ENCODE peak calls at places on chromosomes 16 and 17, in five cellular contexts. One of them, this sample, is unnamed.

GRCh38 chr17:79625706-79626105 is 14.9 kb upstream of the RBFOX3 start:
- DNase-seq in CD8-positive, alpha-beta T cell: no peak
- DNase-seq in stimulated activated CD4-positive, alpha-beta T cell treated with anti-CD3 and anti-CD28 coated beads, Interleukin-1b, Interleukin-23, amount 100 ng/mL, for 4 hours: no peak
- DNase-seq in stimulated activated naive B cell treated with anti-CD40 and anti-IgM and Interleukin-4, amounts not matched to agents 10 μg/mL and 1 μg/mL and 100 μg/mL, for 72 hours: no peak
- DNase-seq in posterior cingulate gyrus: no peak
- DNase-seq in this sample: no peak

GRCh38 chr16:56462064-56462796 is 10.9 kb downstream of the OGFOD1 start:
- DNase-seq in CD8-positive, alpha-beta T cell: no peak
- DNase-seq in stimulated activated CD4-positive, alpha-beta T cell treated with anti-CD3 and anti-CD28 coated beads, Interleukin-1b, Interleukin-23, amount 100 ng/mL, for 4 hours: no peak
- DNase-seq in stimulated activated naive B cell treated with anti-CD40 and anti-IgM and Interleukin-4, amounts not matched to agents 10 μg/mL and 1 μg/mL and 100 μg/mL, for 72 hours: no peak
- DNase-seq in posterior cingulate gyrus: no peak
- DNase-seq in this sample: no peak

GRCh38 chr16:15899538-15900100 is 11.2 kb upstream of the CEP20 start:
- DNase-seq in CD8-positive, alpha-beta T cell: no peak
- DNase-seq in stimulated activated CD4-positive, alpha-beta T cell treated with anti-CD3 and anti-CD28 coated beads, Interleukin-1b, Interleukin-23, amount 100 ng/mL, for 4 hours: no peak
- DNase-seq in stimulated activated naive B cell treated with anti-CD40 and anti-IgM and Interleukin-4, amounts not matched to agents 10 μg/mL and 1 μg/mL and 100 μg/mL, for 72 hours: peak; percentile 11
- DNase-seq in posterior cingulate gyrus: no peak
- DNase-seq in this sample: no peak

GRCh38 chr16:79282806-79283205 is 317.7 kb downstream of the MAF start:
- DNase-seq in CD8-positive, alpha-beta T cell: no peak
- DNase-seq in stimulated activated CD4-positive, alpha-beta T cell treated with anti-CD3 and anti-CD28 coated beads, Interleukin-1b, Interleukin-23, amount 100 ng/mL, for 4 hours: no peak
- DNase-seq in stimulated activated naive B cell treated with anti-CD40 and anti-IgM and Interleukin-4, amounts not matched to agents 10 μg/mL and 1 μg/mL and 100 μg/mL, for 72 hours: no peak
- DNase-seq in posterior cingulate gyrus: no peak
- DNase-seq in this sample: no peak

GRCh38 chr17:81590121-81590520 is 38.0 kb upstream of the FAAP100 start:
- DNase-seq in CD8-positive, alpha-beta T cell: no peak
- DNase-seq in stimulated activated CD4-positive, alpha-beta T cell treated with anti-CD3 and anti-CD28 coated beads, Interleukin-1b, Interleukin-23, amount 100 ng/mL, for 4 hours: no peak
- DNase-seq in stimulated activated naive B cell treated with anti-CD40 and anti-IgM and Interleukin-4, amounts not matched to agents 10 μg/mL and 1 μg/mL and 100 μg/mL, for 72 hours: no peak
- DNase-seq in posterior cingulate gyrus: no peak
- DNase-seq in this sample: no peak

GRCh38 chr17:57365420-57365819 is 109.1 kb downstream of the MSI2 start:
- DNase-seq in CD8-positive, alpha-beta T cell: no peak
- DNase-seq in stimulated activated CD4-positive, alpha-beta T cell treated with anti-CD3 and anti-CD28 coated beads, Interleukin-1b, Interleukin-23, amount 100 ng/mL, for 4 hours: no peak
- DNase-seq in stimulated activated naive B cell treated with anti-CD40 and anti-IgM and Interleukin-4, amounts not matched to agents 10 μg/mL and 1 μg/mL and 100 μg/mL, for 72 hours: no peak
- DNase-seq in posterior cingulate gyrus: no peak
- DNase-seq in this sample: no peak

GRCh38 chr17:1957037-1957436 is 68.1 kb downstream of the RTN4RL1 start:
- DNase-seq in CD8-positive, alpha-beta T cell: no peak
- DNase-seq in stimulated activated CD4-positive, alpha-beta T cell treated with anti-CD3 and anti-CD28 coated beads, Interleukin-1b, Interleukin-23, amount 100 ng/mL, for 4 hours: no peak
- DNase-seq in stimulated activated naive B cell treated with anti-CD40 and anti-IgM and Interleukin-4, amounts not matched to agents 10 μg/mL and 1 μg/mL and 100 μg/mL, for 72 hours: no peak
- DNase-seq in posterior cingulate gyrus: no peak
- DNase-seq in this sample: no peak

GRCh38 chr16:77588389-77588788 is 133.9 kb upstream of the NUDT7 start:
- DNase-seq in CD8-positive, alpha-beta T cell: no peak
- DNase-seq in stimulated activated CD4-positive, alpha-beta T cell treated with anti-CD3 and anti-CD28 coated beads, Interleukin-1b, Interleukin-23, amount 100 ng/mL, for 4 hours: no peak
- DNase-seq in stimulated activated naive B cell treated with anti-CD40 and anti-IgM and Interleukin-4, amounts not matched to agents 10 μg/mL and 1 μg/mL and 100 μg/mL, for 72 hours: no peak
- DNase-seq in posterior cingulate gyrus: no peak
- DNase-seq in this sample: no peak

GRCh38 chr16:66588981-66589713 is 9.9 kb downstream of the CMTM2 start:
- DNase-seq in CD8-positive, alpha-beta T cell: peak; percentile 46
- DNase-seq in stimulated activated CD4-positive, alpha-beta T cell treated with anti-CD3 and anti-CD28 coated beads, Interleukin-1b, Interleukin-23, amount 100 ng/mL, for 4 hours: no peak
- DNase-seq in stimulated activated naive B cell treated with anti-CD40 and anti-IgM and Interleukin-4, amounts not matched to agents 10 μg/mL and 1 μg/mL and 100 μg/mL, for 72 hours: no peak
- DNase-seq in posterior cingulate gyrus: peak; percentile 15
- DNase-seq in this sample: no peak

GRCh38 chr17:81481011-81481799 is 31.4 kb downstream of the ACTG1 start:
- DNase-seq in CD8-positive, alpha-beta T cell: peak; percentile 53
- DNase-seq in stimulated activated CD4-positive, alpha-beta T cell treated with anti-CD3 and anti-CD28 coated beads, Interleukin-1b, Interleukin-23, amount 100 ng/mL, for 4 hours: peak; percentile 40
- DNase-seq in stimulated activated naive B cell treated with anti-CD40 and anti-IgM and Interleukin-4, amounts not matched to agents 10 μg/mL and 1 μg/mL and 100 μg/mL, for 72 hours: no peak
- DNase-seq in posterior cingulate gyrus: peak; percentile 69
- DNase-seq in this sample: peak; percentile 75

GRCh38 chr16:52825882-52826281 is 226.8 kb downstream of the CHD9NB start:
- DNase-seq in CD8-positive, alpha-beta T cell: no peak
- DNase-seq in stimulated activated CD4-positive, alpha-beta T cell treated with anti-CD3 and anti-CD28 coated beads, Interleukin-1b, Interleukin-23, amount 100 ng/mL, for 4 hours: no peak
- DNase-seq in stimulated activated naive B cell treated with anti-CD40 and anti-IgM and Interleukin-4, amounts not matched to agents 10 μg/mL and 1 μg/mL and 100 μg/mL, for 72 hours: no peak
- DNase-seq in posterior cingulate gyrus: no peak
- DNase-seq in this sample: no peak

GRCh38 chr17:29155235-29155965 is 24.8 kb downstream of the MYO18A start:
- DNase-seq in CD8-positive, alpha-beta T cell: peak; percentile 33
- DNase-seq in stimulated activated CD4-positive, alpha-beta T cell treated with anti-CD3 and anti-CD28 coated beads, Interleukin-1b, Interleukin-23, amount 100 ng/mL, for 4 hours: peak; percentile 60
- DNase-seq in stimulated activated naive B cell treated with anti-CD40 and anti-IgM and Interleukin-4, amounts not matched to agents 10 μg/mL and 1 μg/mL and 100 μg/mL, for 72 hours: peak; percentile 62
- DNase-seq in posterior cingulate gyrus: no peak
- DNase-seq in this sample: no peak

GRCh38 chr17:67393809-67394418 is 16.8 kb downstream of the PITPNC1 start:
- DNase-seq in CD8-positive, alpha-beta T cell: no peak
- DNase-seq in stimulated activated CD4-positive, alpha-beta T cell treated with anti-CD3 and anti-CD28 coated beads, Interleukin-1b, Interleukin-23, amount 100 ng/mL, for 4 hours: no peak
- DNase-seq in stimulated activated naive B cell treated with anti-CD40 and anti-IgM and Interleukin-4, amounts not matched to agents 10 μg/mL and 1 μg/mL and 100 μg/mL, for 72 hours: no peak
- DNase-seq in posterior cingulate gyrus: no peak
- DNase-seq in this sample: no peak

GRCh38 chr17:38896373-38896954 is 26.6 kb downstream of the LASP1 start:
- DNase-seq in CD8-positive, alpha-beta T cell: no peak
- DNase-seq in stimulated activated CD4-positive, alpha-beta T cell treated with anti-CD3 and anti-CD28 coated beads, Interleukin-1b, Interleukin-23, amount 100 ng/mL, for 4 hours: no peak
- DNase-seq in stimulated activated naive B cell treated with anti-CD40 and anti-IgM and Interleukin-4, amounts not matched to agents 10 μg/mL and 1 μg/mL and 100 μg/mL, for 72 hours: no peak
- DNase-seq in posterior cingulate gyrus: no peak
- DNase-seq in this sample: no peak

GRCh38 chr16:1656808-1657617 is 21.1 kb upstream of the JPT2 start:
- DNase-seq in CD8-positive, alpha-beta T cell: no peak
- DNase-seq in stimulated activated CD4-positive, alpha-beta T cell treated with anti-CD3 and anti-CD28 coated beads, Interleukin-1b, Interleukin-23, amount 100 ng/mL, for 4 hours: no peak
- DNase-seq in stimulated activated naive B cell treated with anti-CD40 and anti-IgM and Interleukin-4, amounts not matched to agents 10 μg/mL and 1 μg/mL and 100 μg/mL, for 72 hours: no peak
- DNase-seq in posterior cingulate gyrus: no peak
- DNase-seq in this sample: no peak

GRCh38 chr17:49210158-49211029 is at the start of the genes ABI3 and GNGT2:
- DNase-seq in CD8-positive, alpha-beta T cell: no peak
- DNase-seq in stimulated activated CD4-positive, alpha-beta T cell treated with anti-CD3 and anti-CD28 coated beads, Interleukin-1b, Interleukin-23, amount 100 ng/mL, for 4 hours: peak; percentile 51
- DNase-seq in stimulated activated naive B cell treated with anti-CD40 and anti-IgM and Interleukin-4, amounts not matched to agents 10 μg/mL and 1 μg/mL and 100 μg/mL, for 72 hours: peak; percentile 79
- DNase-seq in posterior cingulate gyrus: peak; percentile 19
- DNase-seq in this sample: no peak

GRCh38 chr17:58487589-58488427 is at the start of gene HSF5:
- DNase-seq in CD8-positive, alpha-beta T cell: peak; percentile 62
- DNase-seq in stimulated activated CD4-positive, alpha-beta T cell treated with anti-CD3 and anti-CD28 coated beads, Interleukin-1b, Interleukin-23, amount 100 ng/mL, for 4 hours: peak; percentile 56
- DNase-seq in stimulated activated naive B cell treated with anti-CD40 and anti-IgM and Interleukin-4, amounts not matched to agents 10 μg/mL and 1 μg/mL and 100 μg/mL, for 72 hours: peak; percentile 79
- DNase-seq in posterior cingulate gyrus: no peak
- DNase-seq in this sample: no peak

GRCh38 chr17:4249452-4250029 is 14.2 kb downstream of the ANKFY1 start:
- DNase-seq in CD8-positive, alpha-beta T cell: no peak
- DNase-seq in stimulated activated CD4-positive, alpha-beta T cell treated with anti-CD3 and anti-CD28 coated beads, Interleukin-1b, Interleukin-23, amount 100 ng/mL, for 4 hours: no peak
- DNase-seq in stimulated activated naive B cell treated with anti-CD40 and anti-IgM and Interleukin-4, amounts not matched to agents 10 μg/mL and 1 μg/mL and 100 μg/mL, for 72 hours: no peak
- DNase-seq in posterior cingulate gyrus: no peak
- DNase-seq in this sample: no peak

GRCh38 chr17:27342059-27342458 is 48.1 kb downstream of the WSB1 start:
- DNase-seq in CD8-positive, alpha-beta T cell: no peak
- DNase-seq in stimulated activated CD4-positive, alpha-beta T cell treated with anti-CD3 and anti-CD28 coated beads, Interleukin-1b, Interleukin-23, amount 100 ng/mL, for 4 hours: no peak
- DNase-seq in stimulated activated naive B cell treated with anti-CD40 and anti-IgM and Interleukin-4, amounts not matched to agents 10 μg/mL and 1 μg/mL and 100 μg/mL, for 72 hours: no peak
- DNase-seq in posterior cingulate gyrus: no peak
- DNase-seq in this sample: no peak

GRCh38 chr17:29931253-29931932 is 1.4 kb upstream of the SSH2 start:
- DNase-seq in CD8-positive, alpha-beta T cell: peak; percentile 56
- DNase-seq in stimulated activated CD4-positive, alpha-beta T cell treated with anti-CD3 and anti-CD28 coated beads, Interleukin-1b, Interleukin-23, amount 100 ng/mL, for 4 hours: peak; percentile 51
- DNase-seq in stimulated activated naive B cell treated with anti-CD40 and anti-IgM and Interleukin-4, amounts not matched to agents 10 μg/mL and 1 μg/mL and 100 μg/mL, for 72 hours: peak; percentile 75
- DNase-seq in posterior cingulate gyrus: peak; percentile 76
- DNase-seq in this sample: peak; percentile 76

GRCh38 chr17:47199627-47200324 is 9.4 kb upstream of the MYL4 start:
- DNase-seq in CD8-positive, alpha-beta T cell: no peak
- DNase-seq in stimulated activated CD4-positive, alpha-beta T cell treated with anti-CD3 and anti-CD28 coated beads, Interleukin-1b, Interleukin-23, amount 100 ng/mL, for 4 hours: no peak
- DNase-seq in stimulated activated naive B cell treated with anti-CD40 and anti-IgM and Interleukin-4, amounts not matched to agents 10 μg/mL and 1 μg/mL and 100 μg/mL, for 72 hours: no peak
- DNase-seq in posterior cingulate gyrus: no peak
- DNase-seq in this sample: no peak

GRCh38 chr17:4082136-4082924 is 60.5 kb downstream of the ZZEF1 start:
- DNase-seq in CD8-positive, alpha-beta T cell: no peak
- DNase-seq in stimulated activated CD4-positive, alpha-beta T cell treated with anti-CD3 and anti-CD28 coated beads, Interleukin-1b, Interleukin-23, amount 100 ng/mL, for 4 hours: no peak
- DNase-seq in stimulated activated naive B cell treated with anti-CD40 and anti-IgM and Interleukin-4, amounts not matched to agents 10 μg/mL and 1 μg/mL and 100 μg/mL, for 72 hours: no peak
- DNase-seq in posterior cingulate gyrus: no peak
- DNase-seq in this sample: no peak

GRCh38 chr17:2796164-2797140 is at the start of gene RAP1GAP2:
- DNase-seq in CD8-positive, alpha-beta T cell: peak; percentile 59
- DNase-seq in stimulated activated CD4-positive, alpha-beta T cell treated with anti-CD3 and anti-CD28 coated beads, Interleukin-1b, Interleukin-23, amount 100 ng/mL, for 4 hours: no peak
- DNase-seq in stimulated activated naive B cell treated with anti-CD40 and anti-IgM and Interleukin-4, amounts not matched to agents 10 μg/mL and 1 μg/mL and 100 μg/mL, for 72 hours: no peak
- DNase-seq in posterior cingulate gyrus: no peak
- DNase-seq in this sample: no peak

GRCh38 chr17:29615048-29615385 is 7.7 kb downstream of the CORO6 start:
- DNase-seq in CD8-positive, alpha-beta T cell: peak; percentile 58
- DNase-seq in stimulated activated CD4-positive, alpha-beta T cell treated with anti-CD3 and anti-CD28 coated beads, Interleukin-1b, Interleukin-23, amount 100 ng/mL, for 4 hours: no peak
- DNase-seq in stimulated activated naive B cell treated with anti-CD40 and anti-IgM and Interleukin-4, amounts not matched to agents 10 μg/mL and 1 μg/mL and 100 μg/mL, for 72 hours: no peak
- DNase-seq in posterior cingulate gyrus: peak; percentile 48
- DNase-seq in this sample: peak; percentile 68

GRCh38 chr16:83924686-83925085 is 25.8 kb downstream of the MLYCD start:
- DNase-seq in CD8-positive, alpha-beta T cell: no peak
- DNase-seq in stimulated activated CD4-positive, alpha-beta T cell treated with anti-CD3 and anti-CD28 coated beads, Interleukin-1b, Interleukin-23, amount 100 ng/mL, for 4 hours: no peak
- DNase-seq in stimulated activated naive B cell treated with anti-CD40 and anti-IgM and Interleukin-4, amounts not matched to agents 10 μg/mL and 1 μg/mL and 100 μg/mL, for 72 hours: no peak
- DNase-seq in posterior cingulate gyrus: no peak
- DNase-seq in this sample: no peak

GRCh38 chr16:73023320-73023719 is 24.6 kb downstream of the ZFHX3 start:
- DNase-seq in CD8-positive, alpha-beta T cell: no peak
- DNase-seq in stimulated activated CD4-positive, alpha-beta T cell treated with anti-CD3 and anti-CD28 coated beads, Interleukin-1b, Interleukin-23, amount 100 ng/mL, for 4 hours: no peak
- DNase-seq in stimulated activated naive B cell treated with anti-CD40 and anti-IgM and Interleukin-4, amounts not matched to agents 10 μg/mL and 1 μg/mL and 100 μg/mL, for 72 hours: no peak
- DNase-seq in posterior cingulate gyrus: no peak
- DNase-seq in this sample: no peak

GRCh38 chr16:85761866-85762265 is 11.0 kb upstream of the C16orf74 start:
- DNase-seq in CD8-positive, alpha-beta T cell: no peak
- DNase-seq in stimulated activated CD4-positive, alpha-beta T cell treated with anti-CD3 and anti-CD28 coated beads, Interleukin-1b, Interleukin-23, amount 100 ng/mL, for 4 hours: no peak
- DNase-seq in stimulated activated naive B cell treated with anti-CD40 and anti-IgM and Interleukin-4, amounts not matched to agents 10 μg/mL and 1 μg/mL and 100 μg/mL, for 72 hours: no peak
- DNase-seq in posterior cingulate gyrus: no peak
- DNase-seq in this sample: no peak

GRCh38 chr17:18319604-18320256 is 4.6 kb downstream of the SMCR8 start:
- DNase-seq in CD8-positive, alpha-beta T cell: no peak
- DNase-seq in stimulated activated CD4-positive, alpha-beta T cell treated with anti-CD3 and anti-CD28 coated beads, Interleukin-1b, Interleukin-23, amount 100 ng/mL, for 4 hours: no peak
- DNase-seq in stimulated activated naive B cell treated with anti-CD40 and anti-IgM and Interleukin-4, amounts not matched to agents 10 μg/mL and 1 μg/mL and 100 μg/mL, for 72 hours: no peak
- DNase-seq in posterior cingulate gyrus: no peak
- DNase-seq in this sample: no peak

GRCh38 chr17:81966343-81967243 is 5.6 kb upstream of the NOTUM start:
- DNase-seq in CD8-positive, alpha-beta T cell: no peak
- DNase-seq in stimulated activated CD4-positive, alpha-beta T cell treated with anti-CD3 and anti-CD28 coated beads, Interleukin-1b, Interleukin-23, amount 100 ng/mL, for 4 hours: no peak
- DNase-seq in stimulated activated naive B cell treated with anti-CD40 and anti-IgM and Interleukin-4, amounts not matched to agents 10 μg/mL and 1 μg/mL and 100 μg/mL, for 72 hours: peak; percentile 47
- DNase-seq in posterior cingulate gyrus: no peak
- DNase-seq in this sample: no peak

GRCh38 chr16:24463196-24463945 is 76.0 kb upstream of the RBBP6 start:
- DNase-seq in CD8-positive, alpha-beta T cell: no peak
- DNase-seq in stimulated activated CD4-positive, alpha-beta T cell treated with anti-CD3 and anti-CD28 coated beads, Interleukin-1b, Interleukin-23, amount 100 ng/mL, for 4 hours: no peak
- DNase-seq in stimulated activated naive B cell treated with anti-CD40 and anti-IgM and Interleukin-4, amounts not matched to agents 10 μg/mL and 1 μg/mL and 100 μg/mL, for 72 hours: no peak
- DNase-seq in posterior cingulate gyrus: no peak
- DNase-seq in this sample: no peak

GRCh38 chr16:15765116-15765515 is 91.7 kb downstream of the MYH11 start:
- DNase-seq in CD8-positive, alpha-beta T cell: no peak
- DNase-seq in stimulated activated CD4-positive, alpha-beta T cell treated with anti-CD3 and anti-CD28 coated beads, Interleukin-1b, Interleukin-23, amount 100 ng/mL, for 4 hours: no peak
- DNase-seq in stimulated activated naive B cell treated with anti-CD40 and anti-IgM and Interleukin-4, amounts not matched to agents 10 μg/mL and 1 μg/mL and 100 μg/mL, for 72 hours: no peak
- DNase-seq in posterior cingulate gyrus: no peak
- DNase-seq in this sample: no peak

GRCh38 chr16:30958164-30959083 is 870 bp downstream of the SETD1A start:
- DNase-seq in CD8-positive, alpha-beta T cell: no peak
- DNase-seq in stimulated activated CD4-positive, alpha-beta T cell treated with anti-CD3 and anti-CD28 coated beads, Interleukin-1b, Interleukin-23, amount 100 ng/mL, for 4 hours: no peak
- DNase-seq in stimulated activated naive B cell treated with anti-CD40 and anti-IgM and Interleukin-4, amounts not matched to agents 10 μg/mL and 1 μg/mL and 100 μg/mL, for 72 hours: peak; percentile 50
- DNase-seq in posterior cingulate gyrus: peak; percentile 14
- DNase-seq in this sample: no peak

This sample was measured in caudate nucleus.